ENCODE peak calls at places on chromosome X, in four cellular contexts. G is kidney glomerular epithelial cell, I is foreskin melanocyte, K is AG09309. B is an unnamed sample.

GRCh38 chrX:136747003-136747986 is 33.4 kb downstream of the ARHGEF6 start:
- DNase-seq in G (no peak), I (no peak), K (no peak), B (no peak)

GRCh38 chrX:71103110-71103983 is 3.2 kb downstream of the CXorf65 start:
- DNase-seq in G (no peak), I (peak; percentile 58), K (no peak), B (peak; percentile 81)

GRCh38 chrX:136065044-136065671 is 79.9 kb downstream of the SLC9A6 start:
- DNase-seq in G (peak; percentile 26), I (no peak), K (no peak), B (no peak)

GRCh38 chrX:129690435-129690834 is 35.7 kb upstream of the APLN start:
- DNase-seq in G (no peak), I (no peak), K (no peak), B (no peak)

GRCh38 chrX:134849390-134849789 is 141.4 kb upstream of the SMIM10 start:
- DNase-seq in G (peak; percentile 17), I (no peak), K (peak; percentile 3), B (no peak)

GRCh38 chrX:896256-896655 is 265.7 kb downstream of the SHOX start:
- DNase-seq in G (no peak), I (no peak), K (no peak), B (no peak)

GRCh38 chrX:103730746-103731508 is 20.2 kb downstream of the TMEM31 start:
- DNase-seq in G (no peak), I (no peak), K (peak; percentile 23), B (no peak)

GRCh38 chrX:68490644-68491043 is 8.2 kb upstream of the YIPF6 start:
- DNase-seq in G (no peak), I (no peak), K (no peak), B (peak; percentile 29)

GRCh38 chrX:100410901-100411801 is 1.1 kb upstream of the PCDH19 start:
- DNase-seq in G (no peak), I (no peak), K (no peak), B (no peak)

GRCh38 chrX:133513116-133513515 is 97.8 kb upstream of the GPC4 start:
- DNase-seq in G (no peak), I (no peak), K (no peak), B (no peak)